ENCODE peak calls at places on chromosome 15, in six cellular contexts. Q, H, T, X, P and Z are unnamed samples.

GRCh38 chr15:80202641-80203360 is 49.2 kb downstream of the CTXND1 start:
- DNase-seq in Q (peak), H (no peak), T (no peak), X (no peak), P (no peak), Z (no peak)

GRCh38 chr15:81419304-81419943 is 45.4 kb upstream of the TMC3 start:
- DNase-seq in Q (no peak), H (no peak), T (no peak), X (peak), P (no peak), Z (no peak)

GRCh38 chr15:31402511-31403056 is 75.9 kb downstream of the KLF13 start:
- DNase-seq in Q (no peak), H (no peak), T (no peak), X (peak), P (no peak), Z (no peak)

GRCh38 chr15:61764141-61764540 is 296.1 kb downstream of the VPS13C start:
- DNase-seq in Q (no peak), H (no peak), T (no peak), X (peak), P (no peak), Z (no peak)

GRCh38 chr15:88003928-88004327 is 252.6 kb downstream of the NTRK3 start:
- DNase-seq in Q (no peak), H (no peak), T (no peak), X (no peak), P (no peak), Z (no peak)

GRCh38 chr15:74648051-74648622 is 32.5 kb downstream of the CLK3 start:
- DNase-seq in Q (no peak), H (no peak), T (no peak), X (no peak), P (no peak), Z (no peak)

GRCh38 chr15:87743557-87743956 is 513.0 kb downstream of the NTRK3 start:
- DNase-seq in Q (no peak), H (no peak), T (no peak), X (no peak), P (peak), Z (no peak)

GRCh38 chr15:91136386-91136923 is 36.4 kb downstream of the SV2B start:
- DNase-seq in Q (no peak), H (peak), T (no peak), X (no peak), P (no peak), Z (no peak)

GRCh38 chr15:72342385-72342784 is 22.4 kb upstream of the CELF6 start:
- DNase-seq in Q (no peak), H (no peak), T (peak), X (peak), P (no peak), Z (no peak)
- TF ChIP-seq CTCF in Q (peak), H (peak), T (peak), X (peak), P (peak), Z (peak)

GRCh38 chr15:40511093-40511471 is 40.3 kb downstream of the CHST14 start:
- DNase-seq in Q (no peak), H (no peak), T (peak), X (no peak), P (no peak), Z (no peak)

GRCh38 chr15:40511472-40512133 is 40.8 kb downstream of the CHST14 start:
- DNase-seq in Q (peak), H (peak), T (no peak), X (peak), P (no peak), Z (peak)

GRCh38 chr15:40508216-40508615 is 37.4 kb downstream of the CHST14 start:
- DNase-seq in Q (no peak), H (no peak), T (no peak), X (no peak), P (no peak), Z (no peak)

GRCh38 chr15:40510201-40510600 is 39.4 kb downstream of the CHST14 start:
- DNase-seq in Q (no peak), H (no peak), T (no peak), X (no peak), P (no peak), Z (no peak)

GRCh38 chr15:40506964-40507571 is 36.3 kb downstream of the CHST14 start:
- DNase-seq in Q (peak), H (peak), T (peak), X (peak), P (no peak), Z (peak)
- TF ChIP-seq CTCF in Q (peak), H (peak), T (peak), X (peak), P (peak), Z (peak)

DNA sequence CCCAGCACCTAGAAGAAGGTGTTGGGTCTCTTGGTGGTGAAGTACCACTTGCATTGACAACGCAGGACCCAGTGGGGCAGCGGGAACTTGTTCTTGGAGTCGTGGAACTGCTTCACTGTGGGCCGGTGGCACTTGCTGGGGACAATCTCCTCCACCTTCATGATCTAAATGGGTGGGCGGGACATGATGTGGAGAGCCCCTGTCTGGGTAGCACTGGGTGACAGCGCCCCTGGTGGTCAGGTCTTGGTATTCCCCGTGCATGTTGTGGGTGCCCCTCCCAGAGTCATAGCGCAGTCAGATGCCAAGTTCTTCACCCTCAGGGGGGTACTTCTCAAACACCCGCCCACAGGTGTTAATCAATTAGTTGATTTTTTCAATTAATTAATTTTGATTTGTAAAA is 60.2 kb downstream of the AGBL1 start:
- DNase-seq in Q (no peak), H (no peak), T (peak), X (no peak), P (no peak), Z (no peak)
- TF ChIP-seq CTCF in Q (no peak), H (peak), T (peak), X (no peak), P (no peak), Z (peak)

GRCh38 chr15:96325579-96326331 is 4.7 kb upstream of the NR2F2 start:
- DNase-seq in Q (no peak), H (no peak), T (no peak), X (peak), P (no peak), Z (no peak)

GRCh38 chr15:96328101-96328958 is 2.2 kb upstream of the NR2F2 start:
- DNase-seq in Q (no peak), H (no peak), T (no peak), X (peak), P (no peak), Z (no peak)

GRCh38 chr15:96326551-96327154 is 3.8 kb upstream of the NR2F2 start:
- DNase-seq in Q (no peak), H (peak), T (no peak), X (peak), P (no peak), Z (no peak)

GRCh38 chr15:96329403-96329981 is 1.0 kb upstream of the NR2F2 start:
- DNase-seq in Q (no peak), H (no peak), T (no peak), X (peak), P (no peak), Z (no peak)

GRCh38 chr15:96327155-96327741 is 3.3 kb upstream of the NR2F2 start:
- DNase-seq in Q (no peak), H (no peak), T (peak), X (peak), P (peak), Z (no peak)
- TF ChIP-seq CTCF in Q (peak), H (peak), T (peak), X (peak), P (peak), Z (peak)

DNA sequence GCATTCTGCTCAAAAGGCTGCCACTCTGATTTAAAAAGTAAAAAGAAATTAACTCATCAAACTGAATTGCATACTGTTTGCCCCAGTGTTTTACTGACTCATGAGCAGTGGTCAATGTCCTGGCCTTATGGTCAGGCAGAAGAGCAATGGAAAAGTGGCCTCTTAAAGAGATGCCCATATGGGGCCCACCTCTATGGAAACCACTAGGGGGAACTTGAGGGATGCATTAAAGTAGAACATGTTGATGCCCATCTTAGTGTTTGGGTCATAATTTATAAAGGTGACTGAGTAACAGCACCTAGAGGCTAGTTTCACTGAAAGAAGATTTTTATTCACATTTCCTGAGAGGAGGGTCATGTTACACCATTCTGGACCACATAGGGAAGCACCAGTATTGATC is 66.5 kb upstream of the RNU6-1 start:
- DNase-seq in Q (no peak), H (no peak), T (peak), X (peak), P (no peak), Z (no peak)
- TF ChIP-seq CTCF in Q (no peak), H (peak), T (peak), X (peak), P (peak), Z (peak)

DNA sequence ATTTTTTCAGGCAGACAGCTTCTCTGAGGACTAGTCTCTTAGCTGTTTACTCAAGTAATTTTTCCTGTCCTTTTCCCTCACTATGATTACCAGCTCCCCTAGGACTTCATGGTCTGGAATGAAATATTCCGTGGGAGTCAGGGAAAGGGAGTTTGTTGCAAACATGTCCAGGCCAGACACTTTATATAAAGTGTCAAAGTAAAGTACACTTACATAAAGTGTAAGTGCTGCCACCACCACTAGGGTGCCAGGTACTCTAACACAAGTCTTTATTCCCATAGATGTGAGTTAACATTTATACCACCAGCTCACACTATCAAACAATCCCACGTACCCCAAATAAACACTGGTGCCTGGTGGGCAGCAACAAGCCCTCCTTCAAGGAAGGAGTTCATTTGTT is 179.8 kb downstream of the SNRPN start:
- DNase-seq in Q (no peak), H (no peak), T (no peak), X (peak), P (no peak), Z (no peak)
- TF ChIP-seq CTCF in Q (no peak), H (no peak), T (peak), X (peak), P (no peak), Z (peak)

DNA sequence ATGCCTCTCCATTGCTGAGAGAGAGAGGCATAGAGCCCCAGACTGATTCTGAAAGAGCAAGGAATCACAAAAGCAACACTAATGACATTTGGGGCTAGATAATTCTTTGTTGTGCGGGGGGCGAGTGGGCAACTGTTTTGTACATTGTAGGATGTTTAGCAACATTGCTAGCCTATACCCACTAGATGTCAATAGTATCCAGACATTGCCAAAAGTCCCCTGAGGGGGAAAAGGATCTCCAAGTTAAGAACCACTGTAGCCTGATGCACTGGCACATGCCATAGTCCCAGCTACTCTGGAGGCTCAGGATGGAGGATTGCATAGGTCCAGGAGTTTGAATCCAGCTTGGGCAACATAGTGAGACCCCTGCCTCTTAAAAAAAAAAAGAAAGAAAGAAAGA is 22.8 kb upstream of the GOLM2 start:
- DNase-seq in Q (no peak), H (no peak), T (no peak), X (no peak), P (no peak), Z (no peak)
- TF ChIP-seq CTCF in Q (no peak), H (no peak), T (peak), X (no peak), P (no peak), Z (no peak)

DNA sequence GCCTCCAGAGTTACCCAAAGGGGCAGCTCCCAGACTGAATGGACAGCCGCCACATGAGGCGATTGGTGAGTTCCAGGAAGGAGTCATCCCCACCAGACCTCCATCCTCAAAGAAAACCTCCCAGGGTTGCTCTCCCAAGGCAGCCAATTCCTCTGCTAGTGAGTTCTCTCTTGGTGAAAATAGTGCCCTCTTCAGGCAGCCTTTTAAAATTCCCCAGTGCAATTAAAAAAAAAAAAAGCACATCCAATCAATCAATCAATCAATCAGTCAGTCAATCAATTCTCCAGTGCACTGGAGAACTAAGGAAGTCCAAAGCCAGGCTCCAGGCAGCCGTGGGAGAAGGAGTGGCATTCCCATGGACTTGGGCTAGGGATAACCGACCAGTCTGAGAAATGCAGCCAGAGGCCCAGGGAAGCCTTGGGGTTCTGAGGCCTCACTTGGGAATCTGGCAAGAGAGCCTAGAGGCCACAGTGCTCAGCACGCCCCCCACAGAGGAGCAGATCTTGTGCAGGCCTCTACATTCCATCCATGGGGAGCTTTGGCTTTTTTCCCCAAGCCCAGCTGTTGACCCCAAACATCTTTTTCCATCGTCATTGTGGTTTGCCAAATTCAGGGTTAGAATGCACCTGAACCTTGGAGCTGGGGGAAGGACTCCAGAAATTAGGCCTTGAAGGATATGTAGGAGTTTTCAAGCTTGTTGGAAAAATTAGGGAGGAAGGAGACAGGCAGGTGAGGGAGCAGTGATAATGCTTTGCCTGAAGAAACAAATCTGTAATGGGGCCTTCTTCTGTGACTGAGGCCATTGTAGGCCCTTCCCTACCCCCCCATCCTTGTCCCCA is 4.8 kb downstream of the PAQR5 start:
- DNase-seq in Q (no peak), H (no peak), T (peak), X (no peak), P (no peak), Z (no peak)
- TF ChIP-seq CTCF in Q (no peak), H (no peak), T (peak), X (peak), P (peak), Z (peak)

GRCh38 chr15:77097921-77098320 is 27.0 kb upstream of the TSPAN3 start:
- DNase-seq in Q (no peak), H (no peak), T (no peak), X (no peak), P (no peak), Z (no peak)

GRCh38 chr15:77096541-77096940 is 25.6 kb upstream of the TSPAN3 start:
- DNase-seq in Q (no peak), H (no peak), T (no peak), X (no peak), P (no peak), Z (no peak)

GRCh38 chr15:77097317-77097721 is 26.4 kb upstream of the TSPAN3 start:
- DNase-seq in Q (no peak), H (no peak), T (no peak), X (no peak), P (no peak), Z (no peak)

GRCh38 chr15:77096131-77096530 is 25.2 kb upstream of the TSPAN3 start:
- DNase-seq in Q (no peak), H (no peak), T (no peak), X (no peak), P (no peak), Z (no peak)

GRCh38 chr15:77094397-77095030 is 23.6 kb upstream of the TSPAN3 start:
- DNase-seq in Q (no peak), H (no peak), T (peak), X (no peak), P (no peak), Z (no peak)
- TF ChIP-seq CTCF in Q (no peak), H (no peak), T (peak), X (peak), P (peak), Z (peak)

GRCh38 chr15:69213786-69214185 is 53.4 kb downstream of the GLCE start:
- DNase-seq in Q (no peak), H (no peak), T (no peak), X (no peak), P (no peak), Z (no peak)
- TF ChIP-seq CTCF in Q (no peak), H (no peak), T (peak), X (no peak), P (no peak), Z (peak)